ENCODE peak calls at places on chromosome 4, in nine cellular contexts. One of them, this sample, is unnamed.
A peak's percentile ranks its signal among the peaks of the same experiment; 100 is the strongest.

GRCh38 chr4:166655231-166655630 is 579.1 kb downstream of the SPOCK3 start:
- DNase-seq in AG08396: no peak
- DNase-seq in putamen: no peak
- DNase-seq in EL: no peak
- DNase-seq in fibroblast of lung: no peak
- DNase-seq in head of caudate nucleus: no peak
- DNase-seq in COR-L47: no peak
- DNase-seq in HL-60: no peak
- DNase-seq in choroid plexus epithelial cell: no peak
- DNase-seq in this sample: no peak

GRCh38 chr4:168879178-168879577 is 130.9 kb downstream of the CBR4 start:
- DNase-seq in COR-L47: no peak
- DNase-seq in choroid plexus epithelial cell: no peak
- DNase-seq in fibroblast of lung: no peak
- DNase-seq in AG08396: no peak
- DNase-seq in HL-60: no peak
- DNase-seq in EL: no peak
- DNase-seq in putamen: no peak
- DNase-seq in head of caudate nucleus: no peak
- DNase-seq in this sample: no peak

GRCh38 chr4:25578431-25578830 is 77.2 kb upstream of the SLC34A2 start:
- DNase-seq in head of caudate nucleus: no peak
- DNase-seq in EL: no peak
- DNase-seq in fibroblast of lung: no peak
- DNase-seq in choroid plexus epithelial cell: no peak
- DNase-seq in AG08396: no peak
- DNase-seq in HL-60: no peak
- DNase-seq in COR-L47: no peak
- DNase-seq in putamen: peak; percentile 11
- DNase-seq in this sample: no peak

GRCh38 chr4:149353241-149353640 is 462.4 kb downstream of the IQCM start:
- DNase-seq in head of caudate nucleus: no peak
- DNase-seq in EL: peak; percentile 21
- DNase-seq in COR-L47: no peak
- DNase-seq in AG08396: no peak
- DNase-seq in choroid plexus epithelial cell: no peak
- DNase-seq in fibroblast of lung: no peak
- DNase-seq in HL-60: no peak
- DNase-seq in putamen: no peak
- DNase-seq in this sample: no peak

GRCh38 chr4:182238355-182238931 is 4.8 kb upstream of the TENM3 start:
- DNase-seq in putamen: no peak
- DNase-seq in head of caudate nucleus: no peak
- DNase-seq in EL: peak; percentile 67
- DNase-seq in HL-60: no peak
- DNase-seq in choroid plexus epithelial cell: peak; percentile 40
- DNase-seq in COR-L47: no peak
- DNase-seq in AG08396: no peak
- DNase-seq in fibroblast of lung: no peak
- DNase-seq in this sample: no peak

GRCh38 chr4:108384544-108384943 is 215.8 kb upstream of the LEF1 start:
- DNase-seq in HL-60: no peak
- DNase-seq in choroid plexus epithelial cell: no peak
- DNase-seq in COR-L47: no peak
- DNase-seq in EL: no peak
- DNase-seq in AG08396: no peak
- DNase-seq in head of caudate nucleus: no peak
- DNase-seq in putamen: no peak
- DNase-seq in fibroblast of lung: no peak
- DNase-seq in this sample: no peak

GRCh38 chr4:184384056-184384809 is 90.1 kb downstream of the IRF2 start:
- DNase-seq in EL: peak; percentile 84
- DNase-seq in HL-60: peak; percentile 51
- DNase-seq in fibroblast of lung: peak; percentile 99
- DNase-seq in AG08396: peak; percentile 61
- DNase-seq in choroid plexus epithelial cell: peak; percentile 99
- DNase-seq in head of caudate nucleus: no peak
- DNase-seq in COR-L47: no peak
- DNase-seq in putamen: peak; percentile 32
- DNase-seq in this sample: peak; percentile 7

GRCh38 chr4:85955614-85956295 is 404.1 kb downstream of the MAPK10 start:
- DNase-seq in head of caudate nucleus: no peak
- DNase-seq in AG08396: no peak
- DNase-seq in choroid plexus epithelial cell: no peak
- DNase-seq in HL-60: no peak
- DNase-seq in EL: peak; percentile 76
- DNase-seq in putamen: no peak
- DNase-seq in COR-L47: no peak
- DNase-seq in fibroblast of lung: no peak
- DNase-seq in this sample: no peak

GRCh38 chr4:36264205-36264826 is 17.1 kb upstream of the DTHD1 start:
- DNase-seq in putamen: no peak
- DNase-seq in AG08396: no peak
- DNase-seq in fibroblast of lung: no peak
- DNase-seq in EL: no peak
- DNase-seq in choroid plexus epithelial cell: no peak
- DNase-seq in head of caudate nucleus: no peak
- DNase-seq in COR-L47: no peak
- DNase-seq in HL-60: no peak
- DNase-seq in this sample: no peak

GRCh38 chr4:67714248-67714583 is 13.3 kb upstream of the UBA6 start:
- DNase-seq in fibroblast of lung: no peak
- DNase-seq in AG08396: no peak
- DNase-seq in putamen: no peak
- DNase-seq in head of caudate nucleus: no peak
- DNase-seq in COR-L47: no peak
- DNase-seq in EL: no peak
- DNase-seq in choroid plexus epithelial cell: no peak
- DNase-seq in HL-60: no peak
- DNase-seq in this sample: no peak

GRCh38 chr4:159540501-159540900 is 437.6 kb downstream of the RAPGEF2 start:
- DNase-seq in EL: no peak
- DNase-seq in choroid plexus epithelial cell: no peak
- DNase-seq in head of caudate nucleus: no peak
- DNase-seq in putamen: no peak
- DNase-seq in HL-60: no peak
- DNase-seq in fibroblast of lung: no peak
- DNase-seq in COR-L47: no peak
- DNase-seq in AG08396: no peak
- DNase-seq in this sample: no peak

GRCh38 chr4:27360651-27361347 is 500.2 kb downstream of the STIM2 start:
- DNase-seq in COR-L47: no peak
- DNase-seq in head of caudate nucleus: no peak
- DNase-seq in AG08396: no peak
- DNase-seq in fibroblast of lung: no peak
- DNase-seq in choroid plexus epithelial cell: peak; percentile 15
- DNase-seq in HL-60: no peak
- DNase-seq in EL: peak; percentile 83
- DNase-seq in putamen: no peak
- DNase-seq in this sample: peak; percentile 68

GRCh38 chr4:185437809-185438208 is 12.0 kb upstream of the UFSP2 start:
- DNase-seq in fibroblast of lung: no peak
- DNase-seq in putamen: no peak
- DNase-seq in EL: no peak
- DNase-seq in head of caudate nucleus: no peak
- DNase-seq in AG08396: no peak
- DNase-seq in HL-60: no peak
- DNase-seq in COR-L47: no peak
- DNase-seq in choroid plexus epithelial cell: no peak
- DNase-seq in this sample: no peak

GRCh38 chr4:27066591-27066990 is 205.9 kb downstream of the STIM2 start:
- DNase-seq in fibroblast of lung: no peak
- DNase-seq in HL-60: peak; percentile 63
- DNase-seq in head of caudate nucleus: no peak
- DNase-seq in EL: no peak
- DNase-seq in COR-L47: no peak
- DNase-seq in putamen: no peak
- DNase-seq in choroid plexus epithelial cell: no peak
- DNase-seq in AG08396: no peak
- DNase-seq in this sample: no peak